ENCODE peak calls at places on chromosomes 16 and 17, in nine cellular contexts. X is NCI-H1694 treated with DMSO at 0.1 percent for 48 hours; Q is posterior vena cava; K is AML-193; E is colonic mucosa; A is hypothalamus; W is AG09319; Z is activated effector memory CD4-positive, alpha-beta T cell treated with Interleukin-2 at 50 U/mL for 16 hours; D is dorsolateral prefrontal cortex. N is an unnamed sample.

GRCh38 chr17:40827746-40828453 is 5.5 kb upstream of the KRT10 start:
- DNase-seq in X (no peak), Q (no peak), K (peak; percentile 11), E (no peak), A (no peak), W (no peak), Z (no peak), D (no peak), N (no peak)

GRCh38 chr16:67006930-67007658 is 18.7 kb downstream of the CES4A start:
- DNase-seq in X (no peak), Q (no peak), K (no peak), E (no peak), A (no peak), W (no peak), Z (no peak), D (no peak), N (no peak)

GRCh38 chr17:21452377-21453143 is 76.4 kb downstream of the KCNJ12 start:
- DNase-seq in X (peak; percentile 65), Q (peak; percentile 82), K (peak; percentile 72), E (peak; percentile 58), A (peak; percentile 25), W (peak; percentile 24), Z (no peak), D (peak; percentile 54), N (no peak)

GRCh38 chr17:63610854-63611253 is 10.2 kb downstream of the TACO1 start:
- DNase-seq in X (no peak), Q (no peak), K (no peak), E (no peak), A (no peak), W (no peak), Z (no peak), D (no peak), N (no peak)

GRCh38 chr17:3870871-3871306 is 22.0 kb downstream of the CAMKK1 start:
- DNase-seq in X (no peak), Q (no peak), K (no peak), E (peak; percentile 43), A (no peak), W (no peak), Z (no peak), D (no peak), N (no peak)

GRCh38 chr17:61689610-61690180 is 98.7 kb upstream of the NACA2 start:
- DNase-seq in X (no peak), Q (no peak), K (no peak), E (no peak), A (no peak), W (no peak), Z (no peak), D (no peak), N (no peak)

GRCh38 chr17:77153487-77153886 is 12.7 kb downstream of the SEC14L1 start:
- DNase-seq in X (no peak), Q (no peak), K (no peak), E (no peak), A (no peak), W (no peak), Z (no peak), D (no peak), N (no peak)

GRCh38 chr17:4304417-4305027 is 40.7 kb upstream of the ANKFY1 start:
- DNase-seq in X (peak; percentile 50), Q (no peak), K (peak; percentile 27), E (peak; percentile 69), A (no peak), W (no peak), Z (no peak), D (peak; percentile 37), N (no peak)

GRCh38 chr17:37676115-37676925 is 33.1 kb upstream of the DDX52 start:
- DNase-seq in X (no peak), Q (no peak), K (no peak), E (peak; percentile 72), A (no peak), W (no peak), Z (no peak), D (no peak), N (no peak)

N was measured in mesenteric fat pad.